ENCODE peak calls at places on chromosomes 2 and 18, in four cellular contexts. I is activated T-cell treated with anti-CD3 and anti-CD28 coated beads, Interleukin-2, amount 50 U/mL, for 4 hours; A is stimulated activated CD4-positive, alpha-beta T cell treated with anti-CD3 and anti-CD28 coated beads, Interleukin-15, amount 100 ng/mL, for 1 hour; B is Peyer's patch. N is an unnamed sample.

GRCh38 chr2:54454922-54455583 is 1.1 kb upstream of the SPTBN1 start:
- DNase-seq in I (no peak), B (no peak), A (no peak), N (no peak)

GRCh38 chr18:38170845-38171244 is 605.2 kb upstream of the CELF4 start:
- DNase-seq in A (no peak), I (no peak), B (no peak), N (no peak)

GRCh38 chr2:95075440-95075885 is 46.1 kb downstream of the MRPS5 start:
- DNase-seq in A (no peak), I (no peak), B (no peak), N (no peak)

GRCh38 chr18:79784965-79785770 is 12.6 kb upstream of the KCNG2 start:
- DNase-seq in B (no peak), A (no peak), I (no peak), N (no peak)

GRCh38 chr2:1692342-1692741 is 52.0 kb downstream of the PXDN start:
- DNase-seq in A (no peak), B (no peak), I (no peak), N (no peak)

GRCh38 chr2:96950391-96951124 is 35.8 kb downstream of the FAM178B start:
- DNase-seq in I (no peak), A (no peak), B (no peak), N (no peak)

GRCh38 chr2:232876071-232876977 is 6.3 kb downstream of the SNORC start:
- DNase-seq in I (no peak), A (no peak), B (no peak), N (no peak)

GRCh38 chr2:119282966-119283511 is 59.4 kb downstream of the STEAP3 start:
- DNase-seq in B (no peak), I (no peak), A (no peak), N (no peak)

GRCh38 chr2:216151313-216152030 is 42.3 kb downstream of the XRCC5 start:
- DNase-seq in B (no peak), A (no peak), I (no peak), N (no peak)

GRCh38 chr2:105653313-105653712 is 91.4 kb upstream of the NCK2 start:
- DNase-seq in I (no peak), A (no peak), B (no peak), N (no peak)

GRCh38 chr18:23211146-23211545 is 75.9 kb downstream of the CABLES1 start:
- DNase-seq in B (no peak), I (no peak), A (no peak), N (no peak)

GRCh38 chr2:106919012-106919411 is 33.0 kb upstream of the ST6GAL2 start:
- DNase-seq in I (no peak), A (no peak), B (no peak), N (no peak)

GRCh38 chr2:12416600-12416999 is 300.1 kb upstream of the TRIB2 start:
- DNase-seq in A (peak), I (peak), B (peak), N (no peak)

GRCh38 chr2:156538083-156538504 is 101.9 kb downstream of the GPD2 start:
- DNase-seq in B (no peak), I (no peak), A (no peak), N (no peak)

GRCh38 chr18:75204262-75204977 is 4.5 kb downstream of the PTGR3 start:
- DNase-seq in A (no peak), B (no peak), I (no peak), N (no peak)

GRCh38 chr18:30455741-30456140 is 586.8 kb downstream of the DSC3 start:
- DNase-seq in A (no peak), B (no peak), I (no peak), N (no peak)

GRCh38 chr2:12456293-12457151 is 260.2 kb upstream of the TRIB2 start:
- DNase-seq in A (peak), I (peak), B (peak), N (no peak)

GRCh38 chr2:173574713-173575112 is 220.0 kb downstream of the CDCA7 start:
- DNase-seq in A (no peak), I (no peak), B (no peak), N (no peak)

GRCh38 chr2:3759331-3759730 is 56.0 kb downstream of the DCDC2C start:
- DNase-seq in B (no peak), I (no peak), A (no peak), N (no peak)

GRCh38 chr2:102892693-102893290 is 131.0 kb downstream of the TMEM182 start:
- DNase-seq in I (no peak), A (no peak), B (no peak), N (no peak)

GRCh38 chr2:220347661-220348060 is 720.2 kb downstream of the SLC4A3 start:
- DNase-seq in I (no peak), B (no peak), A (no peak), N (no peak)

GRCh38 chr2:60413069-60413818 is 140.2 kb downstream of the BCL11A start:
- DNase-seq in I (no peak), A (no peak), B (no peak), N (no peak)

GRCh38 chr2:19829672-19830071 is 72.1 kb downstream of the TTC32 start:
- DNase-seq in I (no peak), B (no peak), A (no peak), N (no peak)

GRCh38 chr2:196218109-196218508 is 46.7 kb upstream of the STK17B start:
- DNase-seq in B (no peak), I (no peak), A (no peak), N (no peak)

GRCh38 chr18:61308795-61309393 is 24.3 kb upstream of the CDH20 start:
- DNase-seq in A (no peak), I (no peak), B (no peak), N (no peak)

GRCh38 chr2:71606244-71606643 is 152.9 kb downstream of the DYSF start:
- DNase-seq in B (peak), A (no peak), I (no peak), N (no peak)

GRCh38 chr18:6022840-6023239 is 127.5 kb upstream of the TMEM200C start:
- DNase-seq in B (no peak), I (no peak), A (no peak), N (peak)

GRCh38 chr2:176280156-176280555 is 10.9 kb downstream of the MTX2 start:
- DNase-seq in A (no peak), I (no peak), B (no peak), N (no peak)